ENCODE peak calls at places on chromosomes 16 and 17, in four cellular contexts. S is HCT116, C is HepG2, A is K562. Y is an unnamed sample.

GRCh38 chr16:82047787-82048186 is 12.7 kb downstream of the HSD17B2 start:
- DNase-seq in S (no peak), A (no peak), C (no peak), Y (no peak)

GRCh38 chr16:49494386-49495150 is 121.0 kb downstream of the C16orf78 start:
- DNase-seq in S (no peak), A (no peak), C (no peak), Y (no peak)

GRCh38 chr17:10556301-10557005 is 7.0 kb upstream of the MYH2 start:
- DNase-seq in S (no peak), C (no peak), A (no peak), Y (no peak)

GRCh38 chr17:51997723-51998122 is 160.8 kb downstream of the CA10 start:
- DNase-seq in C (peak; percentile 63), A (no peak), S (no peak), Y (no peak)

GRCh38 chr16:47197536-47198179 is 53.9 kb upstream of the NETO2 start:
- DNase-seq in S (no peak), A (no peak), C (no peak), Y (no peak)

GRCh38 chr17:60947100-60947499 is 269.4 kb downstream of the BCAS3 start:
- DNase-seq in C (no peak), A (no peak), S (no peak), Y (no peak)

GRCh38 chr17:1193300-1193699 is 13.5 kb upstream of the ABR start:
- DNase-seq in S (no peak), C (no peak), A (no peak), Y (no peak)

GRCh38 chr16:66150691-66151090 is 215.8 kb upstream of the CDH5 start:
- DNase-seq in S (no peak), C (no peak), A (no peak), Y (no peak)

GRCh38 chr17:2174471-2175293 is 119.8 kb downstream of the HIC1 start:
- DNase-seq in C (peak; percentile 94), A (no peak), S (no peak), Y (no peak)

GRCh38 chr16:84478172-84478948 is 26.1 kb downstream of the MEAK7 start:
- DNase-seq in S (no peak), A (no peak), C (no peak), Y (no peak)
- TF ChIP-seq TCF7L2 in S (no peak), A (no peak), C (no peak), Y (no peak)

GRCh38 chr16:2163211-2163881 is 7.8 kb downstream of the TRAF7 start:
- DNase-seq in C (peak; percentile 49), A (no peak), S (no peak), Y (no peak)
- TF ChIP-seq SIN3A in C (no peak), A (no peak), S (no peak), Y (no peak)

DNA sequence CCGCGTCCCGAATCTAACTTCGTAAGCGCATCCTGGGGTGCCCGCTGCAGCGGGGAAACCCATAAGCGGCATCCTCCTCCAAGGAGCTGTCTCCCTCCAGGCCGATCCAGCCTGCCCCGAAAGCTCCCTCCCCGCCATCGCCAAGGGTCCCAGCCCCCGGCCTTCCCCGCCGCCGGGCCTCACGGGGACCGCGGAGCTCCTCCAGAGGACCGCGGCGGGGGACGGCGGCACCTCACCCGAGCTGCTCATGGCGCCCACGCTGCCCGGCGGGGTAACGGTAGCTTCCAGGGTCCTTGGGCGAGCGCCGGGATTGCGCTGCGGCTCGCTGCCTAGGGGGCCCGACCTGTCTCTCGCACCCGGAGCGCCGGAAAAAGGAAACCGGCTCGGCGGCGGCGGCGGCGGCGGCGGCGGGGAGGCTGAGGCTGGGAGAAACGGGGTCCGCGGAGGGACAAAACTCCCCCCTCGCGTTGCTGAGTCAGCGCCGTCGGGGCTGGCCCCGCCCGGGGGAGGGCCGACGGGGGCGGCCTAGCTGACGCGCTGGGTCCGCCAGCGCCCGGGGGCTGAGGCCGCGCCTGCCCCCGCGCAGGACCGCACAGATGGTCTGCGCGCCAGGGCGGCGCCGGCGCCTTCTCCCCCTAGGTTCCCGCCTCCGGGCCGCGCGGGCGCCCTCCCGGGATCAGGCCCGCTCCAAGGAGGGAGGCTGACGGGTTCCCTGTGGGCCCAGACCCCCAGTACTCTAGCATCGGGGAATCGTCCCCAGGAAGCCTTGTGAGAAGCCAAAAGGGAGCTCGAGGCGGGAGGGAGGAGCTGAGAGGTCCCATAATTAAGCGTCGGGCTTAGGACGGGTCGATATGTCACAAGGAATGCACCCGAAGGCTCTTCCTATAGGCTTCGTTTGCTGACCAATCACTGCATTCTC is at the start of gene BLMH:
- DNase-seq in A (peak; percentile 97), S (no peak), C (peak; percentile 34), Y (no peak)
- TF ChIP-seq REST in A (no peak), S (no peak), C (no peak), Y (no peak)

DNA sequence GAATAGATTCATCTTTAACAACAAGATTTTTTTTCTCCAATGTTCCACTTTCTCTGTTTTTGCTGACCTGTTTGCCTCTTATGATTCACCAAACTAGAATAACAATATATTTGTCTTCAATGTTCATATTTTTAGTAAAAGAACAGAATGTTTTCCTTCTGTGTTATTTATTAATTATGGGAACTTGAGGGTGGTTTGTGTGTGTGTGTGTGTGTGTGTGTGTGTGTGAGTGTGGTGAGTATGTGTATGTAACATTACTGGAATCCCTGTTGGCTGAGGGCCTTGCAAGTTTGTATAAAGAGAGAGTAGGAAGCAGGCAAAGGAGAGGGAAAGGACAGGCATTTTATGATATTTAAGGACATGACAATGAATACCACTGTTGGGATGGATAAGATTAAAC is 13.8 kb downstream of the STXBP4 start:
- DNase-seq in S (no peak), C (no peak), A (no peak), Y (no peak)
- TF ChIP-seq TCF7L2 in S (no peak), C (no peak), A (no peak), Y (no peak)

Y was measured in Panc1.